ENCODE peak calls at places on chromosomes 3 and 15, in nine cellular contexts. E is AG10803, X is HCT116, Q is fibroblast of villous mesenchyme, U is lung, M is ovary, W is spleen, H is IMR-90, K is AG04450. G is an unnamed sample.

GRCh38 chr15:81001180-81002003 is 669 bp downstream of the TLNRD1 start:
- DNase-seq in E (peak; percentile 53), U (peak; percentile 59), H (peak; percentile 35), X (no peak), Q (peak; percentile 48), W (peak; percentile 92), M (peak; percentile 36), K (no peak), G (peak; percentile 64)

GRCh38 chr15:25543156-25543555 is 104.3 kb upstream of the UBE3A start:
- DNase-seq in U (peak; percentile 79), E (peak; percentile 80), X (no peak), K (no peak), Q (peak; percentile 1), M (no peak), W (no peak), H (peak; percentile 39), G (peak; percentile 1)

GRCh38 chr15:62474771-62475124 is 309.7 kb upstream of the C2CD4B start:
- DNase-seq in K (no peak), W (no peak), M (no peak), Q (no peak), H (peak; percentile 34), X (no peak), U (no peak), E (peak; percentile 62), G (no peak)

GRCh38 chr3:12993623-12994356 is 79.4 kb downstream of the IQSEC1 start:
- DNase-seq in E (no peak), W (peak; percentile 90), X (no peak), M (no peak), U (no peak), Q (no peak), H (no peak), K (no peak), G (no peak)

GRCh38 chr3:177451277-177451880 is 254.1 kb upstream of the TBL1XR1 start:
- DNase-seq in E (no peak), U (no peak), Q (no peak), X (no peak), M (no peak), H (no peak), K (no peak), W (no peak), G (peak; percentile 55)

GRCh38 chr3:42552830-42553229 is 28.9 kb downstream of the SEC22C start:
- DNase-seq in M (no peak), U (no peak), W (no peak), H (no peak), K (no peak), X (no peak), Q (no peak), E (no peak), G (no peak)

GRCh38 chr3:150391200-150391599 is 16.9 kb upstream of the TSC22D2 start:
- DNase-seq in X (no peak), K (no peak), H (peak; percentile 68), M (no peak), W (no peak), E (peak; percentile 41), Q (peak; percentile 69), U (no peak), G (peak; percentile 63)

GRCh38 chr3:139476348-139476747 is at the start of gene RBP2:
- DNase-seq in W (no peak), M (no peak), H (no peak), Q (no peak), X (no peak), U (no peak), E (no peak), K (no peak), G (no peak)

GRCh38 chr15:82647045-82647834 is at the start of gene CPEB1:
- DNase-seq in H (peak; percentile 30), E (peak; percentile 35), U (no peak), X (no peak), W (no peak), K (no peak), Q (peak; percentile 16), M (peak; percentile 86), G (peak; percentile 27)

DNA sequence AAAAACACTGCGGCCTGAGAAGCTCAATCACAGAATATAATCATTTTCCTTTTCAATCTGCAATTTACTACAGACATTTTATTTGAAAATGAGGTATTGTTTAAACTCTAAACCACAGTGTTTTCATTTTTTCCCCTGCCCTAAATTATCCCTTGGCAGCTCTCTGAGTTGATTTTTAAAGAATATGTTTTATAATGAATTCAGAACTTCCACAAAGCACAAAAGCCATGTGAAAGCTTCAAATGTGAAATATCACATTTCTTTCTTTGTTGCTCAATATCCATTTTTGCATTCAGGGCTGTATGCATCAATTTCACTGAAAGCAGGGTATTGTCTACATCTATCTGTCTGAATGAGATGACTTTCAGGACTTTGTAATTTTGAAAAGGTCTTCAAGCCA is 813.6 kb upstream of the ALCAM start:
- DNase-seq in W (no peak), K (no peak), X (no peak), M (no peak), Q (no peak), H (no peak), E (no peak), U (no peak), G (no peak)
- TF ChIP-seq CTCF in W (no peak), K (no peak), X (no peak), M (no peak), Q (no peak), H (no peak), E (no peak), U (no peak), G (no peak)

DNA sequence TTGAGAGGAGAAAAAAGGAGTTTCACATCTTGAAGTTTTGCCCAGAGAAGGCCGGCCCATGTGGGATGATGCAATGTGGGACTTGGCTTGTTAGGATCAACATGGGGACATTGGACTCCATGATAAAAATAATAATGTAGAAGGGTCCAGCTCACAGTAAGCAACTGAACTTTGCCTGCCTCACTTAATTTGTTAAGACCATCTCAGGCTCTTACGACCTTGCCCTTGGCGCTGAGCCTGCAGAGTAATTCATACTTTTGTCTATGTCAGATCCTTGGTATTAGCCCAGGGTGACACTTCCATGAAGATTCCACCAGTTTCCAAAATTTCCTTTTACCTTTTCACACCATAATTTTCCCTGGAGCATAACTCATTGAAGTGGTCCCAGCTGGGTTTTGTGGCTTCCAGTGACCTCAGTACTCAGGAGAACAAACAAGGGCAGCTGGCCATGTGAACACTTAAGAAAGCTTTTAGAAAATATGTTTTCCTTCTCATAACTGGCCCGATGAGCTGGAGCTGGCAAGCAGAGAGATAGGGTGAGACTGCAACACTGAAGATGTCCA is 315.4 kb upstream of the RASGRP1 start:
- DNase-seq in U (peak; percentile 57), K (no peak), E (peak; percentile 98), M (peak; percentile 27), H (peak; percentile 55), X (no peak), Q (peak; percentile 68), W (no peak), G (peak; percentile 72)
- H3K4me3 ChIP-seq in U (no peak overlapping the region), K (no peak overlapping the region), E (no peak overlapping the region), M (no peak overlapping the region), H (no peak overlapping the region), X (no peak overlapping the region), Q (no peak overlapping the region), W (no peak overlapping the region), G (no peak overlapping the region)

GRCh38 chr3:155325263-155325835 is 31.9 kb upstream of the STRIT1 start:
- DNase-seq in W (no peak), K (no peak), U (no peak), Q (no peak), H (no peak), E (no peak), X (no peak), M (no peak), G (peak; percentile 9)
- TF ChIP-seq CTCF in W (no peak), K (peak; percentile 25), U (no peak), Q (peak; percentile 10), H (peak; percentile 8), E (peak; percentile 20), X (peak; percentile 41), M (no peak), G (no peak)

GRCh38 chr3:48434591-48435222 is 4.8 kb upstream of the PLXNB1 start:
- DNase-seq in H (no peak), E (no peak), K (no peak), X (no peak), M (peak; percentile 13), W (peak; percentile 77), U (no peak), Q (no peak), G (no peak)

GRCh38 chr3:48430359-48431101 is 644 bp upstream of the PLXNB1 start:
- DNase-seq in K (no peak), E (no peak), Q (no peak), W (no peak), M (peak; percentile 61), U (no peak), X (no peak), H (no peak), G (peak; percentile 24)

GRCh38 chr3:48431224-48432029 is 1.5 kb upstream of the PLXNB1 start:
- DNase-seq in H (no peak), M (no peak), E (no peak), X (no peak), K (no peak), W (peak; percentile 43), U (no peak), Q (no peak), G (no peak)

GRCh38 chr3:48433472-48434118 is 3.7 kb upstream of the PLXNB1 start:
- DNase-seq in U (peak; percentile 57), X (no peak), Q (peak; percentile 75), E (peak; percentile 76), W (peak; percentile 71), H (peak; percentile 26), K (no peak), M (peak; percentile 56), G (peak; percentile 78)

GRCh38 chr3:48432411-48433371 is 2.8 kb upstream of the PLXNB1 start:
- DNase-seq in M (no peak), Q (no peak), E (peak; percentile 17), K (no peak), W (peak; percentile 51), U (no peak), X (peak; percentile 24), H (peak; percentile 14), G (no peak)
- H3K4me3 ChIP-seq in M (no peak overlapping the region), Q (no peak overlapping the region), E (no peak overlapping the region), K (no peak overlapping the region), W (peak overlapping the region; percentile 32), U (no peak overlapping the region), X (no peak overlapping the region), H (no peak overlapping the region), G (no peak overlapping the region)

GRCh38 chr3:31409389-31409788 is 123.3 kb upstream of the STT3B start:
- DNase-seq in U (no peak), W (no peak), E (no peak), Q (no peak), X (no peak), K (no peak), M (no peak), H (no peak), G (no peak)

GRCh38 chr3:31406901-31407300 is 125.8 kb upstream of the STT3B start:
- DNase-seq in K (no peak), W (no peak), E (no peak), H (no peak), X (no peak), Q (no peak), M (no peak), U (no peak), G (no peak)

GRCh38 chr3:31405515-31405914 is 127.2 kb upstream of the STT3B start:
- DNase-seq in K (no peak), M (no peak), Q (no peak), H (no peak), U (no peak), W (no peak), E (peak; percentile 28), X (no peak), G (no peak)

GRCh38 chr3:31408720-31409119 is 124.0 kb upstream of the STT3B start:
- DNase-seq in K (no peak), U (no peak), W (no peak), M (no peak), X (no peak), H (no peak), Q (no peak), E (no peak), G (no peak)

GRCh38 chr3:31407665-31408064 is 125.1 kb upstream of the STT3B start:
- DNase-seq in Q (no peak), M (no peak), H (peak; percentile 13), U (no peak), K (no peak), X (no peak), W (no peak), E (peak; percentile 55), G (no peak)
- TF ChIP-seq CTCF in Q (no peak), M (no peak), H (no peak), U (no peak), K (no peak), X (no peak), W (no peak), E (no peak), G (no peak)